ENCODE peak calls at places on chromosomes 5 and 9, in six cellular contexts. One of them, this sample, is unnamed.
A peak's percentile ranks its signal among the peaks of the same experiment; 100 is the strongest.

GRCh38 chr5:73908440-73908839 is 282.4 kb downstream of the ARHGEF28 start:
- DNase-seq in PC-9: no peak
- DNase-seq in IMR-90: no peak
- DNase-seq in lower lobe of right lung: no peak
- DNase-seq in uterus: no peak
- DNase-seq in tibial artery: no peak
- DNase-seq in this sample: no peak

GRCh38 chr9:120066315-120066714 is 513.7 kb downstream of the CDK5RAP2 start:
- DNase-seq in lower lobe of right lung: no peak
- DNase-seq in uterus: no peak
- DNase-seq in PC-9: no peak
- DNase-seq in tibial artery: no peak
- DNase-seq in IMR-90: no peak
- DNase-seq in this sample: peak; percentile 13

GRCh38 chr9:75588808-75589207 is 301.7 kb upstream of the PCSK5 start:
- DNase-seq in IMR-90: no peak
- DNase-seq in uterus: no peak
- DNase-seq in lower lobe of right lung: no peak
- DNase-seq in PC-9: no peak
- DNase-seq in tibial artery: no peak
- DNase-seq in this sample: no peak

GRCh38 chr9:92738661-92739081 is 26.0 kb downstream of the BICD2 start:
- DNase-seq in PC-9: no peak
- DNase-seq in tibial artery: peak; percentile 15
- DNase-seq in IMR-90: no peak
- DNase-seq in lower lobe of right lung: no peak
- DNase-seq in uterus: no peak
- DNase-seq in this sample: no peak

GRCh38 chr9:110578896-110579752 is at the start of gene SVEP1:
- DNase-seq in PC-9: no peak
- DNase-seq in lower lobe of right lung: peak; percentile 81
- DNase-seq in tibial artery: peak; percentile 35
- DNase-seq in uterus: peak; percentile 31
- DNase-seq in IMR-90: peak; percentile 77
- DNase-seq in this sample: peak; percentile 76

GRCh38 chr5:155514105-155514563 is 500.6 kb downstream of the KIF4B start:
- DNase-seq in IMR-90: no peak
- DNase-seq in PC-9: no peak
- DNase-seq in tibial artery: no peak
- DNase-seq in uterus: no peak
- DNase-seq in lower lobe of right lung: no peak
- DNase-seq in this sample: no peak

GRCh38 chr9:115035872-115036612 is 81.9 kb downstream of the TNC start:
- DNase-seq in PC-9: no peak
- DNase-seq in uterus: no peak
- DNase-seq in lower lobe of right lung: no peak
- DNase-seq in IMR-90: peak; percentile 86
- DNase-seq in tibial artery: no peak
- DNase-seq in this sample: peak; percentile 40

GRCh38 chr5:140631831-140632365 is 1.1 kb downstream of the CD14 start:
- DNase-seq in uterus: no peak
- DNase-seq in IMR-90: no peak
- DNase-seq in PC-9: no peak
- DNase-seq in tibial artery: no peak
- DNase-seq in lower lobe of right lung: no peak
- DNase-seq in this sample: no peak

GRCh38 chr9:69131682-69132081 is 42.4 kb upstream of the TJP2 start:
- DNase-seq in lower lobe of right lung: no peak
- DNase-seq in tibial artery: peak; percentile 75
- DNase-seq in PC-9: no peak
- DNase-seq in uterus: peak; percentile 61
- DNase-seq in IMR-90: peak; percentile 96
- DNase-seq in this sample: peak; percentile 15

GRCh38 chr9:93636667-93637066 is 60.3 kb downstream of the PHF2 start:
- DNase-seq in tibial artery: no peak
- DNase-seq in IMR-90: no peak
- DNase-seq in uterus: no peak
- DNase-seq in PC-9: no peak
- DNase-seq in lower lobe of right lung: no peak
- DNase-seq in this sample: no peak

GRCh38 chr5:178284095-178284675 is 51.6 kb upstream of the PHYKPL start:
- DNase-seq in IMR-90: peak; percentile 3
- DNase-seq in PC-9: no peak
- DNase-seq in uterus: no peak
- DNase-seq in tibial artery: no peak
- DNase-seq in lower lobe of right lung: no peak
- DNase-seq in this sample: no peak

GRCh38 chr9:70073756-70074155 is 30.1 kb downstream of the MAMDC2 start:
- DNase-seq in uterus: peak; percentile 53
- DNase-seq in PC-9: no peak
- DNase-seq in lower lobe of right lung: no peak
- DNase-seq in tibial artery: no peak
- DNase-seq in IMR-90: no peak
- DNase-seq in this sample: no peak

GRCh38 chr9:30967484-30967883 is 1417.0 kb upstream of the ACO1 start:
- DNase-seq in PC-9: no peak
- DNase-seq in tibial artery: no peak
- DNase-seq in lower lobe of right lung: no peak
- DNase-seq in IMR-90: no peak
- DNase-seq in uterus: no peak
- DNase-seq in this sample: no peak

GRCh38 chr5:120568716-120569115 is 104.6 kb downstream of the PRR16 start:
- DNase-seq in IMR-90: peak; percentile 29
- DNase-seq in PC-9: no peak
- DNase-seq in lower lobe of right lung: no peak
- DNase-seq in uterus: no peak
- DNase-seq in tibial artery: no peak
- DNase-seq in this sample: no peak

GRCh38 chr5:65796269-65796668 is 74.3 kb downstream of the NLN start:
- DNase-seq in PC-9: no peak
- DNase-seq in uterus: no peak
- DNase-seq in lower lobe of right lung: no peak
- DNase-seq in tibial artery: no peak
- DNase-seq in IMR-90: peak; percentile 59
- DNase-seq in this sample: no peak

GRCh38 chr9:13901176-13901575 is 412.8 kb downstream of the NFIB start:
- DNase-seq in lower lobe of right lung: no peak
- DNase-seq in tibial artery: no peak
- DNase-seq in uterus: no peak
- DNase-seq in PC-9: no peak
- DNase-seq in IMR-90: no peak
- DNase-seq in this sample: no peak

GRCh38 chr5:161152415-161152814 is 300.4 kb upstream of the ATP10B start:
- DNase-seq in uterus: no peak
- DNase-seq in PC-9: no peak
- DNase-seq in IMR-90: no peak
- DNase-seq in lower lobe of right lung: no peak
- DNase-seq in tibial artery: no peak
- DNase-seq in this sample: no peak

GRCh38 chr9:110351009-110351467 is 13.4 kb upstream of the TXNDC8 start:
- DNase-seq in IMR-90: peak; percentile 80
- DNase-seq in uterus: no peak
- DNase-seq in PC-9: peak; percentile 97
- DNase-seq in lower lobe of right lung: no peak
- DNase-seq in tibial artery: no peak
- DNase-seq in this sample: peak; percentile 83

GRCh38 chr5:87116821-87117512 is 150.7 kb upstream of the RASA1 start:
- DNase-seq in tibial artery: no peak
- DNase-seq in uterus: no peak
- DNase-seq in lower lobe of right lung: no peak
- DNase-seq in PC-9: no peak
- DNase-seq in IMR-90: peak; percentile 54
- DNase-seq in this sample: no peak

GRCh38 chr5:150517272-150518152 is 9.6 kb downstream of the NDST1 start:
- DNase-seq in uterus: no peak
- DNase-seq in lower lobe of right lung: peak; percentile 82
- DNase-seq in tibial artery: no peak
- DNase-seq in IMR-90: peak; percentile 98
- DNase-seq in PC-9: peak; percentile 96
- DNase-seq in this sample: peak; percentile 95

GRCh38 chr9:112339886-112340285 is 6.5 kb upstream of the PTBP3 start:
- DNase-seq in tibial artery: no peak
- DNase-seq in lower lobe of right lung: no peak
- DNase-seq in IMR-90: no peak
- DNase-seq in PC-9: no peak
- DNase-seq in uterus: no peak
- DNase-seq in this sample: no peak

GRCh38 chr9:22214497-22215031 is 205.5 kb upstream of the CDKN2B start:
- DNase-seq in IMR-90: peak; percentile 77
- DNase-seq in lower lobe of right lung: no peak
- DNase-seq in tibial artery: no peak
- DNase-seq in PC-9: no peak
- DNase-seq in uterus: no peak
- DNase-seq in this sample: no peak

GRCh38 chr9:127780126-127780885 is 1.8 kb upstream of the SH2D3C start:
- DNase-seq in uterus: no peak
- DNase-seq in tibial artery: no peak
- DNase-seq in PC-9: no peak
- DNase-seq in IMR-90: no peak
- DNase-seq in lower lobe of right lung: no peak
- DNase-seq in this sample: no peak

GRCh38 chr9:89507626-89508025 is 9.7 kb upstream of the SEMA4D start:
- DNase-seq in IMR-90: no peak
- DNase-seq in tibial artery: no peak
- DNase-seq in PC-9: no peak
- DNase-seq in lower lobe of right lung: no peak
- DNase-seq in uterus: no peak
- DNase-seq in this sample: no peak

GRCh38 chr9:121734465-121734864 is 83.0 kb downstream of the DAB2IP start:
- DNase-seq in IMR-90: peak; percentile 63
- DNase-seq in tibial artery: no peak
- DNase-seq in uterus: no peak
- DNase-seq in lower lobe of right lung: no peak
- DNase-seq in PC-9: no peak
- DNase-seq in this sample: no peak

GRCh38 chr9:121736147-121736721 is 84.8 kb downstream of the DAB2IP start:
- DNase-seq in tibial artery: peak; percentile 71
- DNase-seq in lower lobe of right lung: peak; percentile 88
- DNase-seq in uterus: peak; percentile 87
- DNase-seq in IMR-90: peak; percentile 25
- DNase-seq in PC-9: peak; percentile 45
- DNase-seq in this sample: no peak

GRCh38 chr9:121736964-121737462 is 85.6 kb downstream of the DAB2IP start:
- DNase-seq in lower lobe of right lung: peak; percentile 83
- DNase-seq in IMR-90: no peak
- DNase-seq in PC-9: peak; percentile 73
- DNase-seq in uterus: no peak
- DNase-seq in tibial artery: peak; percentile 59
- DNase-seq in this sample: no peak

GRCh38 chr9:121735065-121735791 is 83.8 kb downstream of the DAB2IP start:
- DNase-seq in PC-9: peak; percentile 62
- DNase-seq in tibial artery: no peak
- DNase-seq in lower lobe of right lung: no peak
- DNase-seq in uterus: no peak
- DNase-seq in IMR-90: peak; percentile 80
- DNase-seq in this sample: peak; percentile 93

DNA sequence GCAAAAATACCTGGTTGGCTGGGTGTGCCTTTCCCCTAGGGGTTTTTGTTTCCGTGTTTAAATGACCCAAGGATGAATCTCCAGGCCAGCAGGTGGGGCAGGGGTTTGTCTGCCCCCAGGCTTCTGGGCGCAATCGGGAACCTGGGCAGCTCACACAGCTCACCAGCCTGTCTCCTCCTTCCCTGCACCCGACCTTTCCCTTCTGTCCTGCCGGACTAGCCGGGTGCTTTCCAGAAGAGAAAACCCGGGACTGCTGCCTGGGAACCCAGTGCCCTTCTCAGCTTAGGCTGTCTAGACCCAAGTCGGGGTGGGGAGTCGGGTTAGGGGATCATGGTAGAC is 84.3 kb downstream of the DAB2IP start:
- DNase-seq in tibial artery: no peak
- DNase-seq in IMR-90: no peak
- DNase-seq in PC-9: peak; percentile 79
- DNase-seq in lower lobe of right lung: no peak
- DNase-seq in uterus: no peak
- DNase-seq in this sample: no peak
- H3K9me3 ChIP-seq in tibial artery: no peaks in the 10 kb centered on the region
- H3K9me3 ChIP-seq in IMR-90: no peaks in the 10 kb centered on the region
- H3K9me3 ChIP-seq in PC-9: no peaks in the 10 kb centered on the region
- H3K9me3 ChIP-seq in lower lobe of right lung: no peaks in the 10 kb centered on the region
- H3K9me3 ChIP-seq in uterus: no peaks in the 10 kb centered on the region
- H3K9me3 ChIP-seq in this sample: no peaks in the 10 kb centered on the region

GRCh38 chr5:4007001-4007400 is 411.4 kb downstream of the IRX1 start:
- DNase-seq in tibial artery: no peak
- DNase-seq in uterus: no peak
- DNase-seq in IMR-90: no peak
- DNase-seq in PC-9: no peak
- DNase-seq in lower lobe of right lung: no peak
- DNase-seq in this sample: no peak

GRCh38 chr5:3999929-4000328 is 404.3 kb downstream of the IRX1 start:
- DNase-seq in PC-9: no peak
- DNase-seq in lower lobe of right lung: no peak
- DNase-seq in IMR-90: no peak
- DNase-seq in tibial artery: no peak
- DNase-seq in uterus: no peak
- DNase-seq in this sample: no peak

GRCh38 chr5:4000960-4001359 is 405.3 kb downstream of the IRX1 start:
- DNase-seq in PC-9: no peak
- DNase-seq in lower lobe of right lung: no peak
- DNase-seq in tibial artery: no peak
- DNase-seq in uterus: no peak
- DNase-seq in IMR-90: no peak
- DNase-seq in this sample: no peak

DNA sequence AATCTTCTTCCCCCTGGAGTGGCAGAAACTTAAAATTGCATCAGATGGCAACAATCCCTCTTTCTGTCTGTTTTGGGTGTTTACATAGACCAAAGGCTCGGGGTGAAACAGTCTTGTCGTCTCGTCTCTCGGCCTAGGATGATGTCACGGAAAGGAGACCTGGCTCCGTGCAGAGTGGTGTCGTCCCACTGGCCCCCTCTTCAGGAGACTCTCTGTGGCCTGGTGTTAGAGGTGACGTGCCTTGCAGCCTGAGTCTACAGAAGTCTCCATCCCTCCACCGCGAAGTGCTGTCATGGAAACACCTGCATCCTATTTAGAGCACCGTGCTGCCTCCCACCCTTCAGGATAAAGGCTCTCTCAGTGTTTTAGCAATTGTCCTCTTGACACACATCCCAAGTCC is 409.7 kb downstream of the IRX1 start:
- DNase-seq in IMR-90: no peak
- DNase-seq in lower lobe of right lung: no peak
- DNase-seq in uterus: no peak
- DNase-seq in PC-9: no peak
- DNase-seq in tibial artery: no peak
- DNase-seq in this sample: no peak
- H3K9me3 ChIP-seq in IMR-90: peaks cover 35% of the 10 kb centered on the region
- H3K9me3 ChIP-seq in lower lobe of right lung: no peaks in the 10 kb centered on the region
- H3K9me3 ChIP-seq in uterus: no peaks in the 10 kb centered on the region
- H3K9me3 ChIP-seq in PC-9: no peaks in the 10 kb centered on the region
- H3K9me3 ChIP-seq in tibial artery: no peaks in the 10 kb centered on the region
- H3K9me3 ChIP-seq in this sample: no peaks in the 10 kb centered on the region

GRCh38 chr5:166551384-166551783 is 1740.1 kb upstream of the WWC1 start:
- DNase-seq in lower lobe of right lung: no peak
- DNase-seq in uterus: no peak
- DNase-seq in tibial artery: no peak
- DNase-seq in IMR-90: no peak
- DNase-seq in PC-9: no peak
- DNase-seq in this sample: no peak
- H3K9me3 ChIP-seq in lower lobe of right lung: no peaks in the 10 kb centered on the region
- H3K9me3 ChIP-seq in uterus: no peaks in the 10 kb centered on the region
- H3K9me3 ChIP-seq in tibial artery: no peaks in the 10 kb centered on the region
- H3K9me3 ChIP-seq in IMR-90: peaks cover 3% of the 10 kb centered on the region
- H3K9me3 ChIP-seq in PC-9: no peaks in the 10 kb centered on the region
- H3K9me3 ChIP-seq in this sample: no peaks in the 10 kb centered on the region

GRCh38 chr9:15480028-15480427 is 30.7 kb downstream of the PSIP1 start:
- DNase-seq in lower lobe of right lung: no peak
- DNase-seq in IMR-90: no peak
- DNase-seq in uterus: no peak
- DNase-seq in tibial artery: no peak
- DNase-seq in PC-9: no peak
- DNase-seq in this sample: no peak
- H3K9me3 ChIP-seq in lower lobe of right lung: no peaks in the 10 kb centered on the region
- H3K9me3 ChIP-seq in IMR-90: no peaks in the 10 kb centered on the region
- H3K9me3 ChIP-seq in uterus: no peaks in the 10 kb centered on the region
- H3K9me3 ChIP-seq in tibial artery: no peaks in the 10 kb centered on the region
- H3K9me3 ChIP-seq in PC-9: no peaks in the 10 kb centered on the region
- H3K9me3 ChIP-seq in this sample: no peaks in the 10 kb centered on the region

This sample was measured in MG63.